ENCODE peak calls at places on chromosomes 4 and X, in six cellular contexts. O, Q, R, G, F and A are unnamed samples.

GRCh38 chrX:155900765-155901164 is 19.6 kb downstream of the VAMP7 start:
- DNase-seq in Q (no peak), G (no peak), R (no peak), O (no peak), F (no peak), A (no peak)

GRCh38 chr4:41146716-41147506 is 67.4 kb downstream of the APBB2 start:
- DNase-seq in Q (peak; percentile 69), O (no peak), F (no peak), G (no peak), R (peak; percentile 54), A (peak; percentile 75)

GRCh38 chr4:112058433-112058832 is 86.8 kb upstream of the FAM241A start:
- DNase-seq in G (no peak), O (no peak), R (peak; percentile 14), F (no peak), Q (peak; percentile 62), A (peak; percentile 41)

GRCh38 chrX:23383411-23383810 is 48.8 kb downstream of the PTCHD1 start:
- DNase-seq in G (no peak), Q (peak; percentile 3), R (peak; percentile 7), F (no peak), O (no peak), A (no peak)

GRCh38 chr4:4439782-4440181 is 52.9 kb downstream of the NSG1 start:
- DNase-seq in G (no peak), O (no peak), R (peak; percentile 85), F (no peak), Q (no peak), A (no peak)

GRCh38 chr4:96035727-96036126 is 195.8 kb downstream of the PDHA2 start:
- DNase-seq in Q (no peak), O (no peak), R (no peak), G (no peak), F (peak; percentile 52), A (no peak)

GRCh38 chrX:80223922-80224579 is 196.2 kb upstream of the TENT5D start:
- DNase-seq in F (no peak), Q (no peak), O (no peak), R (no peak), G (no peak), A (no peak)

GRCh38 chr4:140252144-140252741 is 98.3 kb upstream of the MAML3 start:
- DNase-seq in F (no peak), O (peak; percentile 15), Q (peak; percentile 3), R (no peak), G (no peak), A (no peak)

GRCh38 chr4:107808572-107808971 is 16.2 kb upstream of the SGMS2 start:
- DNase-seq in R (no peak), Q (no peak), G (no peak), O (no peak), F (no peak), A (no peak)

GRCh38 chr4:11328401-11328800 is 100.3 kb downstream of the HS3ST1 start:
- DNase-seq in F (no peak), R (no peak), G (no peak), O (no peak), Q (no peak), A (no peak)

GRCh38 chr4:55635282-55635681 is 816 bp downstream of the NMU start:
- DNase-seq in O (no peak), F (peak; percentile 12), G (no peak), Q (no peak), R (no peak), A (no peak)

GRCh38 chr4:6916587-6917444 is 7.2 kb downstream of the TBC1D14 start:
- DNase-seq in O (no peak), R (no peak), Q (peak; percentile 31), F (no peak), G (no peak), A (no peak)

GRCh38 chr4:74435296-74435695 is 9.6 kb upstream of the AREG start:
- DNase-seq in Q (no peak), O (no peak), G (no peak), F (no peak), R (no peak), A (no peak)

GRCh38 chr4:77360451-77360850 is 203.4 kb downstream of the CCNG2 start:
- DNase-seq in G (no peak), Q (no peak), F (no peak), R (no peak), O (no peak), A (no peak)

GRCh38 chrX:109624641-109625311 is at the start of gene KCNE5:
- DNase-seq in O (peak; percentile 23), F (peak; percentile 60), Q (no peak), R (no peak), G (no peak), A (no peak)

GRCh38 chrX:120144178-120144844 is 14.1 kb upstream of the RHOXF2 start:
- DNase-seq in R (no peak), O (no peak), F (no peak), G (no peak), Q (no peak), A (no peak)

GRCh38 chrX:106959897-106960296 is 39.7 kb downstream of the CLDN2 start:
- DNase-seq in F (peak; percentile 66), R (peak; percentile 33), Q (peak; percentile 13), G (no peak), O (no peak), A (peak; percentile 42)

GRCh38 chr4:88660446-88661294 is 37.0 kb downstream of the NAP1L5 start:
- DNase-seq in O (no peak), R (peak; percentile 64), Q (peak; percentile 77), G (peak; percentile 85), F (no peak), A (peak; percentile 82)

GRCh38 chr4:16250665-16251365 is 24.5 kb upstream of the TAPT1 start:
- DNase-seq in Q (no peak), R (peak; percentile 49), G (no peak), F (peak; percentile 7), O (no peak), A (peak; percentile 20)

GRCh38 chrX:15173411-15173810 is 96.5 kb downstream of the ASB9 start:
- DNase-seq in F (no peak), G (no peak), O (no peak), R (no peak), Q (no peak), A (no peak)

GRCh38 chrX:40174594-40175415 is 77.0 kb upstream of the BCOR start:
- DNase-seq in R (no peak), G (no peak), F (peak; percentile 82), Q (peak; percentile 51), O (peak; percentile 68), A (no peak)

GRCh38 chrX:97936296-97936695 is 1052.6 kb downstream of the RPA4 start:
- DNase-seq in R (no peak), O (no peak), F (no peak), Q (no peak), G (no peak), A (no peak)

GRCh38 chr4:170008801-170009200 is 17.4 kb downstream of the MFAP3L start:
- DNase-seq in F (no peak), Q (no peak), O (no peak), R (no peak), G (no peak), A (no peak)

GRCh38 chr4:147683172-147683571 is 791 bp downstream of the PRMT9 start:
- DNase-seq in Q (peak; percentile 36), R (peak; percentile 32), G (peak; percentile 4), O (no peak), F (peak; percentile 1), A (peak; percentile 55)

GRCh38 chr4:52015366-52015765 is 4.8 kb downstream of the LRRC66 start:
- DNase-seq in O (no peak), G (no peak), F (peak; percentile 19), R (no peak), Q (no peak), A (no peak)

GRCh38 chrX:106415276-106415895 is 196.4 kb upstream of the RADX start:
- DNase-seq in G (no peak), F (peak; percentile 38), O (no peak), R (peak; percentile 13), Q (peak; percentile 7), A (peak; percentile 46)

GRCh38 chrX:77918568-77918967 is 8.1 kb downstream of the ATP7A start:
- DNase-seq in O (no peak), R (peak; percentile 15), F (no peak), Q (peak; percentile 41), G (no peak), A (peak; percentile 33)

GRCh38 chrX:38893441-38893840 is 92.2 kb downstream of the MID1IP1 start:
- DNase-seq in Q (peak; percentile 9), F (no peak), O (no peak), G (no peak), R (peak; percentile 9), A (no peak)

GRCh38 chrX:8879750-8880149 is 78.6 kb upstream of the FAM9A start:
- DNase-seq in F (no peak), Q (no peak), G (no peak), O (no peak), R (peak; percentile 3), A (peak; percentile 27)
- TF ChIP-seq CTCF in F (peak; percentile 60), Q (peak; percentile 56), G (peak; percentile 71), O (peak; percentile 12), R (peak; percentile 36), A (peak; percentile 49)

GRCh38 chrX:100830143-100830542 is 10.0 kb downstream of the CSTF2 start:
- DNase-seq in O (no peak), F (no peak), R (no peak), Q (no peak), G (no peak), A (no peak)

GRCh38 chrX:100831219-100831946 is 11.2 kb downstream of the CSTF2 start:
- DNase-seq in O (no peak), Q (no peak), R (no peak), F (no peak), G (no peak), A (no peak)

GRCh38 chrX:100829730-100830129 is 9.5 kb downstream of the CSTF2 start:
- DNase-seq in G (no peak), O (no peak), Q (peak; percentile 1), R (peak; percentile 77), F (no peak), A (peak; percentile 30)

DNA sequence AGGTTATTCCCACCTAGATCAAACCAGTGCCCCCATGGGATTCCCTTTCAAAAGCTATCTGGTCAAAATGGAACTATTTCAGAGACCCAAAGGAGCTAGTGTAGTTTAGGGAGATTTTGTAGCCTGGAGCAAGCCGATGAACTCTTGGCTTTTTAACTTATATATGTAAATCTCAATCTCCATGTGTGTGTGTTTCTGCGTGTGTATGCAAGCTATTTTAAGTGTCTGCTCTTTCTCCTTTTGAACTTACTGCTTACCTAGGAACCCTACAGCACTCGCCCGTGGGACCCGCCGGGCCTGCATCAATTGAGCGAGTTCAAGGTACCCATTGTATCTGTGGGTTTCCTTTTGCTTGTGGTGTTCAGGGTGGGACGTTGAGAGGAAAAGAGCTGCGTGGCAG is 10.4 kb downstream of the CSTF2 start:
- DNase-seq in Q (no peak), F (no peak), G (no peak), O (no peak), R (no peak), A (no peak)
- H3K4me3 ChIP-seq in Q (no peak overlapping the region), F (no peak overlapping the region), G (no peak overlapping the region), O (no peak overlapping the region), R (no peak overlapping the region), A (no peak overlapping the region)

DNA sequence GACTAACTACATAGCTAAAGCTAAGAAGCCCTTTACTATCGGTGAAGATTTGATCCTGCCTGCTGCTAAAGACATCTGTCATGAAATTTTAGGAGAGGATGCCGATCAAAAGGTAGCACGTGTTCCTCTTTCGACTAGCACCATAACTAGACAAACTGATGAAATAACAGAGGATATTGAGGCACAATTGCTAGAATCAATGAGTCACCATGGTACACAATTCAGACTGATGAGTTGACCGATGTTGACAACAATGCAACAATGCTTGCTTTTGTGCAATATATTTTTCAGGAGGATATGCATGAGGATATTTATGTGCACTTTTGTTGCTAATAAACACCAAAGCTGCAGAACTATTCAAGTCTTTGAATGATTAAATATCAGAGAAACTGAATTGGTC is 24.3 kb downstream of the TBCK start:
- DNase-seq in R (no peak), O (no peak), Q (no peak), F (no peak), G (no peak), A (no peak)
- TF ChIP-seq CTCF in R (no peak), O (no peak), Q (no peak), F (no peak), G (no peak), A (no peak)

GRCh38 chrX:28589048-28589447 is 1.8 kb downstream of the IL1RAPL1 start:
- DNase-seq in G (no peak), Q (no peak), O (no peak), F (no peak), R (no peak), A (no peak)
- H3K4me3 ChIP-seq in G (no peak overlapping the region), Q (no peak overlapping the region), O (peak overlapping the region; percentile 21), F (peak overlapping the region; percentile 67), R (peak overlapping the region; percentile 63), A (no peak overlapping the region)